ENCODE peak calls at places on chromosomes 4 and X, in four cellular contexts. I is PC-9, D is GM06990, T is ovary. U is an unnamed sample.

GRCh38 chrX:63889001-63889400 is 104.0 kb upstream of the ARHGEF9 start:
- DNase-seq in I (no peak), D (no peak), T (no peak), U (no peak)

GRCh38 chrX:46618947-46619346 is 45.4 kb downstream of the CHST7 start:
- DNase-seq in I (no peak), D (no peak), T (no peak), U (no peak)

GRCh38 chr4:38800366-38800765 is 4.2 kb downstream of the TLR1 start:
- DNase-seq in I (no peak), D (no peak), T (no peak), U (no peak)

GRCh38 chr4:176939445-176939844 is 146.7 kb upstream of the VEGFC start:
- DNase-seq in I (no peak), D (no peak), T (no peak), U (no peak)

GRCh38 chr4:104353481-104353880 is 141.2 kb downstream of the CXXC4 start:
- DNase-seq in I (no peak), D (no peak), T (no peak), U (no peak)

GRCh38 chr4:42515156-42515884 is 118.0 kb downstream of the SHISA3 start:
- DNase-seq in I (no peak), D (no peak), T (no peak), U (no peak)

GRCh38 chrX:47278684-47279083 is 45.9 kb downstream of the USP11 start:
- DNase-seq in I (no peak), D (no peak), T (no peak), U (no peak)

GRCh38 chrX:154511761-154512160 is 4.3 kb downstream of the FAM3A start:
- DNase-seq in I (no peak), D (no peak), T (no peak), U (no peak)

GRCh38 chrX:35115205-35115604 is 172.6 kb downstream of the FAM47B start:
- DNase-seq in I (no peak), D (no peak), T (no peak), U (no peak)

GRCh38 chr4:47315346-47315745 is 148.2 kb downstream of the COMMD8 start:
- DNase-seq in I (no peak), D (no peak), T (no peak), U (no peak)

GRCh38 chrX:19670321-19670750 is 155.0 kb upstream of the MAP3K15 start:
- DNase-seq in I (no peak), D (no peak), T (no peak), U (no peak)

GRCh38 chrX:13293700-13294099 is 26.2 kb downstream of the ATXN3L start:
- DNase-seq in I (no peak), D (no peak), T (no peak), U (no peak)

GRCh38 chrX:31240982-31241381 is 169.1 kb upstream of the FTHL17 start:
- DNase-seq in I (no peak), D (no peak), T (no peak), U (no peak)

GRCh38 chr4:8391972-8392371 is 48.6 kb downstream of the ACOX3 start:
- DNase-seq in I (peak), D (peak), T (peak), U (peak)

GRCh38 chr4:84730375-84730774 is 147.4 kb downstream of the CDS1 start:
- DNase-seq in I (no peak), D (no peak), T (no peak), U (no peak)

GRCh38 chr4:126547352-126547751 is 1085.4 kb upstream of the INTU start:
- DNase-seq in I (no peak), D (no peak), T (no peak), U (no peak)

GRCh38 chr4:159158989-159159388 is 56.1 kb downstream of the RAPGEF2 start:
- DNase-seq in I (no peak), D (no peak), T (no peak), U (no peak)

GRCh38 chr4:138223191-138223910 is 18.8 kb downstream of the SLC7A11 start:
- DNase-seq in I (no peak), D (no peak), T (no peak), U (no peak)

GRCh38 chr4:6873792-6874461 is 35.7 kb upstream of the TBC1D14 start:
- DNase-seq in I (peak), D (peak), T (peak), U (peak)

GRCh38 chrX:11180571-11180970 is 69.4 kb downstream of the HCCS start:
- DNase-seq in I (no peak), D (no peak), T (no peak), U (no peak)

GRCh38 chrX:37627602-37628001 is 56.1 kb downstream of the LANCL3 start:
- DNase-seq in I (no peak), D (no peak), T (no peak), U (no peak)

GRCh38 chr4:71222661-71223060 is 116.2 kb upstream of the SLC4A4 start:
- DNase-seq in I (no peak), D (no peak), T (no peak), U (no peak)

GRCh38 chr4:27412617-27413016 is 552.0 kb downstream of the STIM2 start:
- DNase-seq in I (no peak), D (no peak), T (no peak), U (no peak)

GRCh38 chrX:113741744-113742143 is 842.1 kb upstream of the HTR2C start:
- DNase-seq in I (peak), D (no peak), T (no peak), U (no peak)

GRCh38 chrX:120380699-120381098 is 18.8 kb downstream of the ATP1B4 start:
- DNase-seq in I (no peak), D (no peak), T (no peak), U (no peak)

GRCh38 chrX:10676239-10676971 is 56.0 kb upstream of the MID1 start:
- DNase-seq in I (no peak), D (no peak), T (no peak), U (no peak)

GRCh38 chrX:101419489-101419888 is 11.5 kb downstream of the HNRNPH2 start:
- DNase-seq in I (no peak), D (no peak), T (no peak), U (no peak)

GRCh38 chrX:119194631-119195030 is 41.5 kb upstream of the PGRMC1 start:
- DNase-seq in I (no peak), D (no peak), T (no peak), U (no peak)

GRCh38 chr4:76758290-76758882 is 139.6 kb downstream of the SOWAHB start:
- DNase-seq in I (peak), D (no peak), T (no peak), U (no peak)

GRCh38 chrX:68930576-68931317 is 101.9 kb downstream of the EFNB1 start:
- DNase-seq in I (peak), D (no peak), T (no peak), U (no peak)

GRCh38 chr4:25043548-25043947 is 12.8 kb upstream of the LGI2 start:
- DNase-seq in I (no peak), D (no peak), T (no peak), U (no peak)

GRCh38 chrX:133325422-133325821 is 89.9 kb downstream of the GPC4 start:
- DNase-seq in I (no peak), D (no peak), T (no peak), U (no peak)

GRCh38 chrX:102985182-102985581 is 48.1 kb downstream of the RAB40AL start:
- DNase-seq in I (no peak), D (no peak), T (no peak), U (no peak)

GRCh38 chrX:536616-537015 is 94.0 kb upstream of the SHOX start:
- DNase-seq in I (no peak), D (no peak), T (no peak), U (no peak)

GRCh38 chrX:74458738-74459137 is 37.4 kb downstream of the SLC16A2 start:
- DNase-seq in I (no peak), D (no peak), T (no peak), U (no peak)

GRCh38 chr4:54281060-54281781 is 52.1 kb downstream of the PDGFRA start:
- DNase-seq in I (no peak), D (no peak), T (peak), U (peak)

GRCh38 chr4:74714731-74715130 is 79.6 kb downstream of the BTC start:
- DNase-seq in I (no peak), D (no peak), T (no peak), U (no peak)

GRCh38 chr4:74716436-74716765 is 77.9 kb downstream of the BTC start:
- DNase-seq in I (no peak), D (no peak), T (no peak), U (no peak)

GRCh38 chr4:74715731-74716435 is 78.4 kb downstream of the BTC start:
- DNase-seq in I (no peak), D (no peak), T (no peak), U (no peak)
- H3K4me3 ChIP-seq in I (no peak), D (no peak), T (no peak), U (no peak)

DNA sequence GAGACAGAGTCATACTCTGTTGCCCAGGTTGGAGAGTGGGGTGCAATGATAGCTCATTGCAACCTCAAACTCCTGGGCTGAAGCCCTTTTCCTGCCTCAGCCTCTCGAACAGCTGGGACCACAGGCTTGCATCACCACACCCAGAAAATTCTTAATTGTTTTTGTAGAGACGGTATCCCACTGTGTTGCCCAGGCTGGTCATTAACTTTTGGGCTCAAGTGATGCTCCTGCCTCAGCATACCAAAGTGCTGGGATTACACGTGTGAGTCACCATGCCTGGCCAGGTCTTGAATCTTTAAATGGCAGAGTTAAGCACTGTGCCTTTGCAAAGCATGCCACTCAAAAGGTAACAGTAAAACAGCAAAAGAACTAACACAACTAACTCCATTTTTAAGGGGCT is 28.6 kb upstream of the BBS12 start:
- DNase-seq in I (no peak), D (no peak), T (no peak), U (no peak)
- H3K4me3 ChIP-seq in I (no peak), D (no peak), T (no peak), U (no peak)

GRCh38 chr4:169460081-169460480 is 152.3 kb downstream of the NEK1 start:
- DNase-seq in I (no peak), D (no peak), T (no peak), U (no peak)

GRCh38 chr4:169458575-169458974 is 153.8 kb downstream of the NEK1 start:
- DNase-seq in I (no peak), D (no peak), T (no peak), U (no peak)

DNA sequence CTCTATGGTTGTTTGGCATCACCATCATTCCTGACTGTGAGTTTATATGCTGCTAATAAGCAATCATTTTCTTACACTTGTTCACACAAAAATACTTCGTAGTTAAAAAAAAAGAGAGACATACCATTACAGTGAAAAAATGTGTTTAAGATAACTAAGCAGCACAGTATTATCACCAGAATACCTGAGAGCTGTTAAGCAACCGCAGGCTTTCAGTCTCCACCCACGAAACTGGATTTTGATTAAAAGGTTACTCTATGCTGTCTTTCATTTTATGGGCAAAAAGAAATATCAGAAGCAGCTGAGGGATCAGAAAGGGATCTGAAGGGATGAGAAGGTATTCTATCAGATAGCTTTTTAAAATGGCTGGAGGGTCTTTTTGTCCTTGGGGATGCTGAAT is 148.3 kb downstream of the NEK1 start:
- DNase-seq in I (no peak), D (no peak), T (no peak), U (no peak)
- H3K4me3 ChIP-seq in I (no peak), D (no peak), T (no peak), U (no peak)

GRCh38 chr4:1868912-1869311 is 2.3 kb upstream of the NSD2 start:
- DNase-seq in I (no peak), D (no peak), T (no peak), U (no peak)

GRCh38 chr4:1871471-1872021 is 353 bp downstream of the NSD2 start:
- DNase-seq in I (no peak), D (peak), T (peak), U (peak)

GRCh38 chr4:1869530-1870327 is 1.5 kb upstream of the NSD2 start:
- DNase-seq in I (no peak), D (no peak), T (peak), U (no peak)

GRCh38 chr4:1870578-1871443 is at the start of gene NSD2:
- DNase-seq in I (peak), D (peak), T (peak), U (peak)

GRCh38 chr4:1870328-1870577 is 940 bp upstream of the NSD2 start:
- DNase-seq in I (peak), D (no peak), T (peak), U (peak)
- H3K4me3 ChIP-seq in I (peak), D (peak), T (peak), U (peak)

DNA sequence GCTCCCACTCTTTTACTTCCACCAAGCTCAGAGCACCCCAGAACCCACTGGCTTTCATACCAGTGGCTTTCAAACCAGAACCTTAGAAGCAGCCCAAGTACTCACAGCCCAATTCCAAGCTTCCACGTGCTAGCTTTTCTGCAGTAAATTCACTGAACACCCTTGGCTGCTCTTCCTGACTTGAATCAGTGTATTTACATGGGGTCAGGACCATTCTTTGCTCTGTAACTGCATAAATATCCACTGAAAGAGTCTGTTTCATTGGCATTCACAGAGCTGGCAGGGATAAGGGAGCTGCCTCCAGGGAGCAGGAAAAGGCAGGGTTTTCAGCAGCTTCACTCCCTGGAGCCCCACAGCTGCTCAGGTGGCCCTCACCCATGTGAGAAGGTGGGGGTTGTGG is 43.9 kb downstream of the RAI2 start:
- DNase-seq in I (no peak), D (no peak), T (no peak), U (no peak)
- H3K4me3 ChIP-seq in I (no peak), D (no peak), T (no peak), U (no peak)

U was measured in sigmoid colon.